ENCODE peak calls at places on chromosomes 2 and 18, in six cellular contexts. One of them, this sample, is unnamed.

GRCh38 chr2:46764547-46764946 is 151.1 kb downstream of the MCFD2 start:
- DNase-seq in astrocyte of the spinal cord: no peak
- DNase-seq in breast epithelium: no peak
- DNase-seq in CD8-positive, alpha-beta T cell: no peak
- DNase-seq in thoracic aorta: no peak
- DNase-seq in astrocyte: no peak
- DNase-seq in this sample: no peak

GRCh38 chr2:175167792-175168563 is at the start of gene ATF2:
- DNase-seq in CD8-positive, alpha-beta T cell: peak
- DNase-seq in astrocyte: peak
- DNase-seq in thoracic aorta: peak
- DNase-seq in breast epithelium: peak
- DNase-seq in astrocyte of the spinal cord: peak
- DNase-seq in this sample: peak

GRCh38 chr2:71843391-71843850 is 304.2 kb downstream of the CYP26B1 start:
- DNase-seq in astrocyte: peak
- DNase-seq in breast epithelium: no peak
- DNase-seq in CD8-positive, alpha-beta T cell: no peak
- DNase-seq in thoracic aorta: no peak
- DNase-seq in astrocyte of the spinal cord: peak
- DNase-seq in this sample: peak

GRCh38 chr18:35334821-35335220 is 9.4 kb downstream of the ZNF24 start:
- DNase-seq in CD8-positive, alpha-beta T cell: no peak
- DNase-seq in breast epithelium: no peak
- DNase-seq in astrocyte of the spinal cord: peak
- DNase-seq in thoracic aorta: no peak
- DNase-seq in astrocyte: peak
- DNase-seq in this sample: peak

GRCh38 chr18:78630356-78630755 is 349.3 kb upstream of the SALL3 start:
- DNase-seq in astrocyte: no peak
- DNase-seq in breast epithelium: no peak
- DNase-seq in CD8-positive, alpha-beta T cell: no peak
- DNase-seq in thoracic aorta: no peak
- DNase-seq in astrocyte of the spinal cord: no peak
- DNase-seq in this sample: no peak

GRCh38 chr18:36181898-36182506 is 5.3 kb upstream of the MOCOS start:
- DNase-seq in astrocyte: no peak
- DNase-seq in CD8-positive, alpha-beta T cell: no peak
- DNase-seq in breast epithelium: no peak
- DNase-seq in thoracic aorta: no peak
- DNase-seq in astrocyte of the spinal cord: no peak
- DNase-seq in this sample: no peak

GRCh38 chr2:241857572-241858121 is 1.0 kb downstream of the PDCD1 start:
- DNase-seq in astrocyte: no peak
- DNase-seq in breast epithelium: no peak
- DNase-seq in astrocyte of the spinal cord: no peak
- DNase-seq in CD8-positive, alpha-beta T cell: no peak
- DNase-seq in thoracic aorta: no peak
- DNase-seq in this sample: no peak

GRCh38 chr2:175366814-175367213 is 185.3 kb upstream of the ATP5MC3 start:
- DNase-seq in thoracic aorta: no peak
- DNase-seq in astrocyte: peak
- DNase-seq in breast epithelium: peak
- DNase-seq in CD8-positive, alpha-beta T cell: no peak
- DNase-seq in astrocyte of the spinal cord: peak
- DNase-seq in this sample: peak

GRCh38 chr2:5913729-5914390 is 221.7 kb downstream of the SOX11 start:
- DNase-seq in astrocyte: no peak
- DNase-seq in thoracic aorta: no peak
- DNase-seq in breast epithelium: no peak
- DNase-seq in CD8-positive, alpha-beta T cell: no peak
- DNase-seq in astrocyte of the spinal cord: no peak
- DNase-seq in this sample: no peak

GRCh38 chr2:20635698-20636584 is 15.0 kb downstream of the HS1BP3 start:
- DNase-seq in astrocyte of the spinal cord: peak
- DNase-seq in astrocyte: no peak
- DNase-seq in breast epithelium: peak
- DNase-seq in CD8-positive, alpha-beta T cell: no peak
- DNase-seq in thoracic aorta: no peak
- DNase-seq in this sample: peak

GRCh38 chr2:213545964-213546363 is 261.7 kb downstream of the SPAG16 start:
- DNase-seq in breast epithelium: no peak
- DNase-seq in CD8-positive, alpha-beta T cell: no peak
- DNase-seq in thoracic aorta: no peak
- DNase-seq in astrocyte: no peak
- DNase-seq in astrocyte of the spinal cord: no peak
- DNase-seq in this sample: no peak

GRCh38 chr2:54577035-54577434 is 120.9 kb downstream of the SPTBN1 start:
- DNase-seq in astrocyte: no peak
- DNase-seq in CD8-positive, alpha-beta T cell: no peak
- DNase-seq in breast epithelium: peak
- DNase-seq in thoracic aorta: no peak
- DNase-seq in astrocyte of the spinal cord: no peak
- DNase-seq in this sample: no peak

GRCh38 chr2:236939751-236940229 is 145.9 kb upstream of the COPS8 start:
- DNase-seq in astrocyte: peak
- DNase-seq in astrocyte of the spinal cord: no peak
- DNase-seq in CD8-positive, alpha-beta T cell: no peak
- DNase-seq in thoracic aorta: no peak
- DNase-seq in breast epithelium: no peak
- DNase-seq in this sample: peak

GRCh38 chr2:46722142-46722541 is 193.5 kb downstream of the MCFD2 start:
- DNase-seq in astrocyte: no peak
- DNase-seq in breast epithelium: no peak
- DNase-seq in thoracic aorta: no peak
- DNase-seq in astrocyte of the spinal cord: no peak
- DNase-seq in CD8-positive, alpha-beta T cell: no peak
- DNase-seq in this sample: no peak

GRCh38 chr2:171347591-171348032 is 86.2 kb downstream of the METTL8 start:
- DNase-seq in astrocyte of the spinal cord: peak
- DNase-seq in breast epithelium: peak
- DNase-seq in thoracic aorta: no peak
- DNase-seq in astrocyte: peak
- DNase-seq in CD8-positive, alpha-beta T cell: no peak
- DNase-seq in this sample: peak

GRCh38 chr2:99648115-99648850 is 158.5 kb upstream of the REV1 start:
- DNase-seq in astrocyte: peak
- DNase-seq in CD8-positive, alpha-beta T cell: no peak
- DNase-seq in astrocyte of the spinal cord: peak
- DNase-seq in breast epithelium: no peak
- DNase-seq in thoracic aorta: peak
- DNase-seq in this sample: peak

GRCh38 chr2:53475320-53475719 is 292.3 kb upstream of the CHAC2 start:
- DNase-seq in breast epithelium: no peak
- DNase-seq in thoracic aorta: no peak
- DNase-seq in astrocyte of the spinal cord: peak
- DNase-seq in CD8-positive, alpha-beta T cell: no peak
- DNase-seq in astrocyte: peak
- DNase-seq in this sample: peak

GRCh38 chr2:118973542-118973951 is 31.6 kb downstream of the MARCO start:
- DNase-seq in astrocyte: no peak
- DNase-seq in astrocyte of the spinal cord: no peak
- DNase-seq in thoracic aorta: no peak
- DNase-seq in breast epithelium: no peak
- DNase-seq in CD8-positive, alpha-beta T cell: no peak
- DNase-seq in this sample: peak

GRCh38 chr18:47168913-47169312 is 7.3 kb downstream of the IER3IP1 start:
- DNase-seq in astrocyte of the spinal cord: no peak
- DNase-seq in breast epithelium: no peak
- DNase-seq in CD8-positive, alpha-beta T cell: no peak
- DNase-seq in thoracic aorta: no peak
- DNase-seq in astrocyte: no peak
- DNase-seq in this sample: no peak

GRCh38 chr2:78676921-78677696 is 348.4 kb upstream of the REG3G start:
- DNase-seq in astrocyte: no peak
- DNase-seq in thoracic aorta: no peak
- DNase-seq in astrocyte of the spinal cord: no peak
- DNase-seq in CD8-positive, alpha-beta T cell: no peak
- DNase-seq in breast epithelium: no peak
- DNase-seq in this sample: no peak

GRCh38 chr2:25219621-25220020 is 51.2 kb upstream of the POMC start:
- DNase-seq in thoracic aorta: no peak
- DNase-seq in astrocyte: no peak
- DNase-seq in astrocyte of the spinal cord: no peak
- DNase-seq in CD8-positive, alpha-beta T cell: no peak
- DNase-seq in breast epithelium: no peak
- DNase-seq in this sample: no peak

GRCh38 chr2:170721678-170722077 is 6.5 kb downstream of the SP5 start:
- DNase-seq in CD8-positive, alpha-beta T cell: no peak
- DNase-seq in astrocyte: no peak
- DNase-seq in breast epithelium: no peak
- DNase-seq in thoracic aorta: no peak
- DNase-seq in astrocyte of the spinal cord: no peak
- DNase-seq in this sample: no peak

GRCh38 chr2:199160677-199161465 is 296.9 kb downstream of the SATB2 start:
- DNase-seq in thoracic aorta: no peak
- DNase-seq in breast epithelium: no peak
- DNase-seq in astrocyte: peak
- DNase-seq in CD8-positive, alpha-beta T cell: no peak
- DNase-seq in astrocyte of the spinal cord: peak
- DNase-seq in this sample: peak

GRCh38 chr2:225667465-225667864 is 268.0 kb downstream of the NYAP2 start:
- DNase-seq in CD8-positive, alpha-beta T cell: no peak
- DNase-seq in astrocyte of the spinal cord: no peak
- DNase-seq in thoracic aorta: no peak
- DNase-seq in breast epithelium: no peak
- DNase-seq in astrocyte: no peak
- DNase-seq in this sample: no peak

GRCh38 chr2:68643874-68644485 is 601 bp downstream of the PROKR1 start:
- DNase-seq in astrocyte: no peak
- DNase-seq in breast epithelium: no peak
- DNase-seq in thoracic aorta: no peak
- DNase-seq in CD8-positive, alpha-beta T cell: no peak
- DNase-seq in astrocyte of the spinal cord: no peak
- DNase-seq in this sample: no peak
- H3K4me3 ChIP-seq in astrocyte: peak
- H3K4me3 ChIP-seq in breast epithelium: peak
- H3K4me3 ChIP-seq in thoracic aorta: peak
- H3K4me3 ChIP-seq in CD8-positive, alpha-beta T cell: no peak
- H3K4me3 ChIP-seq in astrocyte of the spinal cord: peak
- H3K4me3 ChIP-seq in this sample: no peak

DNA sequence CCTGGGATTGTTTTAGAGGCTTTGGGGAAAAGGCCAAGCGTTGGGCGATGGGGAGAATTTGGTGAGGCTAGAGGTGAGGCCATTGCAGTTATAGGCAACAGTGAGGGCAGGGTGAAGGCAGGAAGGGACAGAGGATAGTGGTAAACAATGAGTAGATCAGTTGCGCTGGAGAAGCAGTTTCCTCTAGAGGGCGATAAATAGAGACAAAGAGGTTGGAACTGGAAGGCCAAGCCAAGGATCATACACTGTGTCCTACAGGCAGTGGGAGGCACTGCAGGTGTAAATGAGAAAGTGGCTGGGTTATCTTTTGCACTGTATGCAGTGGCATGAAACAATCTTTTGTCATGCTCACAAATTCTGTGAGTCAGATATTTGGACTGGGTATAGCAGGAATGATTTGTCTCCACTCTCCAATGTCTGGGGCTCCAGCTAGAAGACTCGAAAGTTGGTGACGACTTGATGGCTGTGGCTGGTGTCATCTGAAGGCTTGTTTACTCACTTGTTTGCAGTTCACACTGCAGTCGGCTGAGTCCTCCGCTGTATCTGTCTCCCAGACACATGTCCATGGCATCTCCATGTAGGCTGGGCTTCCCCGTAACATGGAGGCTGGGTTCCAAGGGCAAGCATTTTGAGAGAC is 82.1 kb downstream of the TNP1 start:
- DNase-seq in CD8-positive, alpha-beta T cell: no peak
- DNase-seq in thoracic aorta: no peak
- DNase-seq in astrocyte: no peak
- DNase-seq in astrocyte of the spinal cord: peak
- DNase-seq in breast epithelium: no peak
- DNase-seq in this sample: peak
- TF ChIP-seq CTCF in CD8-positive, alpha-beta T cell: no peak
- TF ChIP-seq CTCF in thoracic aorta: peak
- TF ChIP-seq CTCF in astrocyte: peak
- TF ChIP-seq CTCF in astrocyte of the spinal cord: peak
- TF ChIP-seq CTCF in breast epithelium: peak
- TF ChIP-seq CTCF in this sample: peak

DNA sequence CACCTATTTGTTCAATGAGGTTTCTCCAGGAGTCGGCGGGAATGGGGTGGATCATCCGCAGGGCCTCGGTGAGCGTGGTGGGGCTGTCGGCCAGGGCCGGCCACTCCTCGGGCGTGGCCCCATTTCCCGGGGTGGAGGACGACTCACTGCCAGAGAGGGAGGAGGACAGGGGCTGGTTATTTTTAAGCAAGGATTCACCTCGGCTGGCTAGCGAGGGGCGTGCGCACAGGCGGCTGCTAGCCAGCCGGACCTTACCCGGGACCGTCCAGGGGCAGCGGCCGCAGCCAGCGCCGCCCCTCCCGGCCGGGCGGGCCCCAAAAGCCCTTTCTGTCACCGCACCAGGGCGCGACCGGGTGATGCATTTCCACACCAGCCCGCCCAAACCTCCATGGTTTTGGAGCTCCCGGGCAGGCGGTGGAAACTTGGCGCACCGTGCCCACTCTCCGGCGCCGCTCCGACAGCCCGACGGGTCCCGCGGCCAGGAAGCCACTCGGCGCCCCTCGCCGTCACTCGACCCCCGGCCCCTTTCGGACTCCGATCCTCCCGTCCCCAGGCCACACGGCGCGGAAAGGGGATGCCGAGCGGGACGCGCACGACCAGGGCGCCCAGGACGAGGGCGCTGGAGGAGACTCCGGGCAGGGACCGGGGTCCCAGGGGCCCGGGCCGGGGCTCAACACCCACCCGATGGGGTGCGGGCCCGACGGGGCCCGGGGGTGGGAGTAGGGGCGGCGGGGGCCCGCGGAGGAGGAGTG is 57.2 kb downstream of the SNORC start:
- DNase-seq in CD8-positive, alpha-beta T cell: no peak
- DNase-seq in astrocyte: no peak
- DNase-seq in breast epithelium: no peak
- DNase-seq in thoracic aorta: no peak
- DNase-seq in astrocyte of the spinal cord: no peak
- DNase-seq in this sample: no peak
- H3K4me3 ChIP-seq in CD8-positive, alpha-beta T cell: no peak
- H3K4me3 ChIP-seq in astrocyte: no peak
- H3K4me3 ChIP-seq in breast epithelium: peak
- H3K4me3 ChIP-seq in thoracic aorta: peak
- H3K4me3 ChIP-seq in astrocyte of the spinal cord: no peak
- H3K4me3 ChIP-seq in this sample: no peak

GRCh38 chr2:165018207-165018606 is 62.9 kb upstream of the SLC38A11 start:
- DNase-seq in breast epithelium: no peak
- DNase-seq in astrocyte of the spinal cord: peak
- DNase-seq in astrocyte: no peak
- DNase-seq in CD8-positive, alpha-beta T cell: no peak
- DNase-seq in thoracic aorta: no peak
- DNase-seq in this sample: no peak

GRCh38 chr2:165013944-165014619 is 58.8 kb upstream of the SLC38A11 start:
- DNase-seq in breast epithelium: no peak
- DNase-seq in astrocyte of the spinal cord: no peak
- DNase-seq in astrocyte: no peak
- DNase-seq in thoracic aorta: no peak
- DNase-seq in CD8-positive, alpha-beta T cell: no peak
- DNase-seq in this sample: no peak

GRCh38 chr2:165016772-165017411 is 61.6 kb upstream of the SLC38A11 start:
- DNase-seq in CD8-positive, alpha-beta T cell: no peak
- DNase-seq in astrocyte of the spinal cord: peak
- DNase-seq in breast epithelium: peak
- DNase-seq in astrocyte: peak
- DNase-seq in thoracic aorta: no peak
- DNase-seq in this sample: peak

GRCh38 chr2:165011199-165011598 is 55.9 kb upstream of the SLC38A11 start:
- DNase-seq in breast epithelium: no peak
- DNase-seq in astrocyte of the spinal cord: no peak
- DNase-seq in thoracic aorta: no peak
- DNase-seq in astrocyte: no peak
- DNase-seq in CD8-positive, alpha-beta T cell: no peak
- DNase-seq in this sample: no peak

GRCh38 chr2:165015052-165015642 is 59.8 kb upstream of the SLC38A11 start:
- DNase-seq in thoracic aorta: no peak
- DNase-seq in astrocyte of the spinal cord: peak
- DNase-seq in CD8-positive, alpha-beta T cell: no peak
- DNase-seq in breast epithelium: no peak
- DNase-seq in astrocyte: peak
- DNase-seq in this sample: peak
- TF ChIP-seq CTCF in thoracic aorta: peak
- TF ChIP-seq CTCF in astrocyte of the spinal cord: peak
- TF ChIP-seq CTCF in CD8-positive, alpha-beta T cell: peak
- TF ChIP-seq CTCF in breast epithelium: peak
- TF ChIP-seq CTCF in astrocyte: peak
- TF ChIP-seq CTCF in this sample: peak